ENCODE peak calls at places on chromosome 14, in six cellular contexts. One of them, this sample, is unnamed.

GRCh38 chr14:56115471-56115870 is 2.7 kb upstream of the PELI2 start:
- DNase-seq in GM12878: no peak
- DNase-seq in HepG2: no peak
- DNase-seq in K562: no peak
- DNase-seq in SK-N-SH: no peak
- DNase-seq in H1: no peak
- DNase-seq in this sample: no peak

GRCh38 chr14:105389976-105390848 is 8.1 kb upstream of the TEX22 start:
- DNase-seq in GM12878: no peak
- DNase-seq in H1: no peak
- DNase-seq in SK-N-SH: no peak
- DNase-seq in K562: no peak
- DNase-seq in HepG2: no peak
- DNase-seq in this sample: peak

GRCh38 chr14:79325071-79325470 is 886.2 kb downstream of the DIO2 start:
- DNase-seq in H1: no peak
- DNase-seq in HepG2: no peak
- DNase-seq in K562: no peak
- DNase-seq in SK-N-SH: no peak
- DNase-seq in GM12878: no peak
- DNase-seq in this sample: no peak

GRCh38 chr14:53295985-53296582 is 143.0 kb upstream of the DDHD1 start:
- DNase-seq in GM12878: no peak
- DNase-seq in H1: no peak
- DNase-seq in K562: peak
- DNase-seq in SK-N-SH: peak
- DNase-seq in HepG2: peak
- DNase-seq in this sample: peak

GRCh38 chr14:104757238-104757585 is 4.3 kb downstream of the SIVA1 start:
- DNase-seq in HepG2: no peak
- DNase-seq in SK-N-SH: no peak
- DNase-seq in K562: no peak
- DNase-seq in GM12878: no peak
- DNase-seq in H1: no peak
- DNase-seq in this sample: no peak

GRCh38 chr14:80434574-80435321 is 223.4 kb upstream of the DIO2 start:
- DNase-seq in K562: no peak
- DNase-seq in H1: no peak
- DNase-seq in GM12878: no peak
- DNase-seq in HepG2: no peak
- DNase-seq in SK-N-SH: no peak
- DNase-seq in this sample: no peak

GRCh38 chr14:51443195-51444018 is 203.4 kb downstream of the TMX1 start:
- DNase-seq in H1: no peak
- DNase-seq in SK-N-SH: no peak
- DNase-seq in K562: no peak
- DNase-seq in HepG2: no peak
- DNase-seq in GM12878: no peak
- DNase-seq in this sample: no peak

GRCh38 chr14:100661340-100661712 is 65.4 kb upstream of the DLK1 start:
- DNase-seq in SK-N-SH: no peak
- DNase-seq in H1: no peak
- DNase-seq in K562: no peak
- DNase-seq in HepG2: no peak
- DNase-seq in GM12878: no peak
- DNase-seq in this sample: no peak

GRCh38 chr14:36091096-36091495 is 85.4 kb downstream of the PTCSC3 start:
- DNase-seq in HepG2: peak
- DNase-seq in SK-N-SH: no peak
- DNase-seq in GM12878: peak
- DNase-seq in K562: no peak
- DNase-seq in H1: no peak
- DNase-seq in this sample: no peak
- TF ChIP-seq GABPA in HepG2: no peak
- TF ChIP-seq GABPA in SK-N-SH: no peak
- TF ChIP-seq GABPA in GM12878: no peak
- TF ChIP-seq GABPA in K562: no peak
- TF ChIP-seq GABPA in H1: no peak
- TF ChIP-seq GABPA in this sample: no peak

GRCh38 chr14:97975960-97976359 is 1178.8 kb downstream of the VRK1 start:
- DNase-seq in H1: no peak
- DNase-seq in SK-N-SH: no peak
- DNase-seq in K562: no peak
- DNase-seq in HepG2: no peak
- DNase-seq in GM12878: no peak
- DNase-seq in this sample: no peak

GRCh38 chr14:97976861-97977260 is 1179.7 kb downstream of the VRK1 start:
- DNase-seq in H1: no peak
- DNase-seq in K562: no peak
- DNase-seq in HepG2: no peak
- DNase-seq in GM12878: no peak
- DNase-seq in SK-N-SH: no peak
- DNase-seq in this sample: no peak

GRCh38 chr14:97978336-97978735 is 1181.2 kb downstream of the VRK1 start:
- DNase-seq in SK-N-SH: peak
- DNase-seq in GM12878: no peak
- DNase-seq in H1: peak
- DNase-seq in HepG2: no peak
- DNase-seq in K562: no peak
- DNase-seq in this sample: no peak

DNA sequence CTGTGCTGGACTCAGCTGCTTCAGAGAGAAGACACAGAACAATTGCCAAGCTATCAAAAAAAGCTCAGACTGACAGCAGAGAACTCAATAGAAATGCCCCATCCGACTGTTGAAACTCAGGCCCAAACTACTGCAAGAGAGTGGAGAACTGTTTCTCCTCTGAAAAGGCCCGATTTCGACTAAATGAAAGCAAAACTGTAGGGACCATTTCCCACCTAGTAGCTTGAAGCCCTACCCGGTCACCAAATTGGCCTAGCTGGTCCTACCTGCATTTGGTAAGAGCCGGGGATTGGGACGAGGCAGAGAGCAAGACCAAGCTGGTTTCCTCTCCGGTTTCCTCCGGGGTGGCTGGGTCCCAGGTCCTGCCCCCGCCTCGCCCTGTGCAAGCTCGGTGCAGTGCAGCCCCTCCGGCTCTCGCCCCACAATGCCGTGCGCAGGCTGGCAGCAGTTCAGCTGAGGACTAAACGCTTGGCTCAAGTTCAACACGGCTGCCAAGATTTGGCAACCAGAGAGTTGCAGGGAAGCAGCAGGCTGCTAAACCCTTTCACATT is 1180.6 kb downstream of the VRK1 start:
- DNase-seq in SK-N-SH: peak
- DNase-seq in GM12878: no peak
- DNase-seq in K562: no peak
- DNase-seq in H1: peak
- DNase-seq in HepG2: no peak
- DNase-seq in this sample: no peak
- H3K4me3 ChIP-seq in SK-N-SH: no peak
- H3K4me3 ChIP-seq in GM12878: no peak
- H3K4me3 ChIP-seq in K562: no peak
- H3K4me3 ChIP-seq in H1: no peak
- H3K4me3 ChIP-seq in HepG2: no peak
- H3K4me3 ChIP-seq in this sample: no peak

GRCh38 chr14:96797943-96798349 is 764 bp downstream of the VRK1 start:
- DNase-seq in SK-N-SH: peak
- DNase-seq in HepG2: peak
- DNase-seq in GM12878: no peak
- DNase-seq in K562: peak
- DNase-seq in H1: no peak
- DNase-seq in this sample: peak
- TF ChIP-seq GABPA in SK-N-SH: no peak
- TF ChIP-seq GABPA in HepG2: no peak
- TF ChIP-seq GABPA in GM12878: no peak
- TF ChIP-seq GABPA in K562: no peak
- TF ChIP-seq GABPA in H1: no peak
- TF ChIP-seq GABPA in this sample: no peak

DNA sequence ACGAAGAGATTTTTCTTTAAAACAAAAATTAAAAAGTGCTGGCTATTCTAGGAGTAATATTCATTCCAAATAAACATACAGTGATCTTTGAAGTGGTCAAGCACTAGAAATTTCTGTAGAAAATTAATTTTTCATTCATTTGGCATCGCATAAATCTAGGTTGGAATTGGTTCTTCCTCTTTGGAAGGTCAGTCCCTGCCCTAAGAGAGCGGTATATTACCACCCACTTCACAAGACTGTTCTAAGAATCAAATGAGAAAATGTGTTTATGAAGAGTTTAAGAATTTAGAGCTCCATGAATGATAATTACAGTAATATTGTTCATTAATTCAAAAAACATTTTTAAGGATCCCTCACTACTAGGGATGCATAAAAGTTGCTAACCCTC is 444 bp upstream of the GEMIN2 start:
- DNase-seq in HepG2: no peak
- DNase-seq in H1: no peak
- DNase-seq in GM12878: no peak
- DNase-seq in SK-N-SH: no peak
- DNase-seq in K562: no peak
- DNase-seq in this sample: no peak
- H3K4me3 ChIP-seq in HepG2: peak
- H3K4me3 ChIP-seq in H1: peak
- H3K4me3 ChIP-seq in GM12878: peak
- H3K4me3 ChIP-seq in SK-N-SH: peak
- H3K4me3 ChIP-seq in K562: peak
- H3K4me3 ChIP-seq in this sample: peak

DNA sequence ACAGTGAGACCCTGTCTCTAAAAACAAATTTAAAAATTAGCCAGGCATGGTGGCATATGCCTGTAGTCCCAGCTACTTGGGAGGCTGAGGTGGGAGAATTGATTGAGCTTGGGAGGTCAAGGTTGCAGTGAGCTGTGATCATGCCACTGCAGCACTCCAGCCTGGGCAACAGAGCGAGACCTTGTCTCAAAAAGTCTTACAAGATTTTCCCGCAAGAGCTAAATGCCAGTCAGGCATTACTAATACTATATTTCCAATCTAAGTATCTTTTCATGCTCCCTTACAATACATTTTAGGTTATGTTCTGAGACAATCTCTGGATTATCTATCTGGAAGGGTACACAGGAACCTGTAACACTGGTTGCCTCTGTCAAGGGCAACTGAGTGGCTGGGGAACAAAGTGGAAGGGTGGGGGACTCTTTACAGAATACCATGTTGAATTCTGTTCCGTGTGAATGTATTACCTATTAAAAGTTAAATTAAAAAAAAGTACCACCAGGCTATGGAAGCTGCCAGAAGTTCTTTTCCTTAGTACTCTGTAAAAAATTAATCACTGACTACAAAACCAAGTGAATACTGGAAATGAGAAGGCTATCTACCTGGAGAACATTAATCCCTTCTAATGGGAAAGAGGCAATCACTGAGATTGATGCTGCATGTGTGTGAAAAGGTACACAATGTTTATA is 56.7 kb downstream of the BTBD7 start:
- DNase-seq in SK-N-SH: no peak
- DNase-seq in K562: no peak
- DNase-seq in H1: no peak
- DNase-seq in GM12878: no peak
- DNase-seq in HepG2: no peak
- DNase-seq in this sample: no peak
- TF ChIP-seq GABPA in SK-N-SH: no peak
- TF ChIP-seq GABPA in K562: no peak
- TF ChIP-seq GABPA in H1: no peak
- TF ChIP-seq GABPA in GM12878: no peak
- TF ChIP-seq GABPA in HepG2: no peak
- TF ChIP-seq GABPA in this sample: no peak

DNA sequence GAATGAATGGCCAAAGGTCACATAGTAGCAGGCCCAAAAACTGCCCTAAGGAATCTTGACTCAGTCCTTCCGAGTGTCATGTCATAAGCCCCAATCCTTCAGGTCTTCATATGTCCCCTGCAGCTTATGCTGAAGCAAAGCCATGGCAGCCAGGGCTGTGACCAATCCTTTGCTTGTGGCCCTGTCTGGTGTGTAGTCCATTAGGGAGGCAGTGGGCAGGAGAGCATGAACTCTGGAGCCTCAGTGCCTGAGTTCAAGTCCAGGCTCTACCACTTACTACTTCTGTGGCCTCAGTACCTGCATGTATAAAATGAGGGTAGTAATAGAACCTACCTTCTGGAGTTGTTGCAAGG is 20.3 kb downstream of the PLEKHG3 start:
- DNase-seq in HepG2: no peak
- DNase-seq in SK-N-SH: no peak
- DNase-seq in K562: no peak
- DNase-seq in H1: no peak
- DNase-seq in GM12878: no peak
- DNase-seq in this sample: no peak
- H3K4me3 ChIP-seq in HepG2: no peak
- H3K4me3 ChIP-seq in SK-N-SH: no peak
- H3K4me3 ChIP-seq in K562: no peak
- H3K4me3 ChIP-seq in H1: no peak
- H3K4me3 ChIP-seq in GM12878: no peak
- H3K4me3 ChIP-seq in this sample: no peak

GRCh38 chr14:34460841-34461240 is 1.2 kb downstream of the SPTSSA start:
- DNase-seq in GM12878: no peak
- DNase-seq in HepG2: peak
- DNase-seq in K562: no peak
- DNase-seq in H1: no peak
- DNase-seq in SK-N-SH: no peak
- DNase-seq in this sample: no peak

GRCh38 chr14:34462132-34462893 is at the start of gene SPTSSA:
- DNase-seq in GM12878: peak
- DNase-seq in HepG2: peak
- DNase-seq in SK-N-SH: peak
- DNase-seq in H1: peak
- DNase-seq in K562: peak
- DNase-seq in this sample: peak

GRCh38 chr14:34460295-34460694 is 1.7 kb downstream of the SPTSSA start:
- DNase-seq in K562: no peak
- DNase-seq in SK-N-SH: no peak
- DNase-seq in GM12878: no peak
- DNase-seq in HepG2: no peak
- DNase-seq in H1: no peak
- DNase-seq in this sample: no peak

GRCh38 chr14:34463598-34463961 is 1.5 kb upstream of the SPTSSA start:
- DNase-seq in H1: no peak
- DNase-seq in HepG2: no peak
- DNase-seq in GM12878: no peak
- DNase-seq in K562: no peak
- DNase-seq in SK-N-SH: no peak
- DNase-seq in this sample: no peak

DNA sequence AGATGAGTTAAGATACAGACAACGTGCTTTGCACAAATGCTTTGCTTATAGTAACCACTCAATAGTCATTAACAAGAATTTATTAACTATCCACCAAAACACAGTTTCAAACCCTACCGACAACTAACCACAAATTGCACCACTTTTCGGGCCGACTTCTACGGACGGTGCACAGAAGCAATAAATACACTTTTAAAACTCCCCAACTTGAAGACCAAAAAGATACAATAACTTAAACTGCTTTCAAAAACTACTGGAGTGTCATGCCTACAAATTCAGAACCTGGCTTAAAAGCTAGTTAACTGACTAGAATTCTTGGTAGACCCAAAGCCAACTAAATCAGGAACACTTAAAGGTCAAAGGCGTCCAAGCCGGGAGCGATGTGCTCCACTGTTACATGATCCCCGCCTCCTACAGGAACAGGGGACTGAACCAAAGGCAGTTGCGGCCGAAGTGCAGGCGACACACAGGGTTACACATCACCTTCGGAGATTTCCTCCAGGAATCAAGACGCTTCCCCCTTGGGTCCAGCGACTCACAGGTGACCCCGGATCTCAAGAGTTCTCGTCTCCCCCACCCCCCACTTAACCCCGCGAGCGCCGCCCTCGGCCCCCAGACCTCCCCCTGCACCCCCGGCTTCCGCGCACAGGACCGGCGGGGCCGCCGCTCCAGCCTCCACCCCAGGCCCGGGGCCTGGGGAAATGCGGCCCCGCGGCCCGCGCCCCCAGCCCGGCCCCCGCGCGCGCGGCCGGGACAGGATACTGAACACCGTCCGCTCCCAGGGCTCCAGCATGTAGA is 507 bp downstream of the SPTSSA start:
- DNase-seq in HepG2: peak
- DNase-seq in H1: no peak
- DNase-seq in SK-N-SH: no peak
- DNase-seq in K562: peak
- DNase-seq in GM12878: no peak
- DNase-seq in this sample: peak
- TF ChIP-seq GABPA in HepG2: no peak
- TF ChIP-seq GABPA in H1: no peak
- TF ChIP-seq GABPA in SK-N-SH: no peak
- TF ChIP-seq GABPA in K562: no peak
- TF ChIP-seq GABPA in GM12878: no peak
- TF ChIP-seq GABPA in this sample: no peak